ENCODE peak calls at places on chromosome 10, in five cellular contexts. A is kidney, B is GM23248, U is right cardiac atrium, S is upper lobe of right lung. N is an unnamed sample.

GRCh38 chr10:21265622-21266021 is 259.9 kb downstream of the SKIDA1 start:
- DNase-seq in A (no peak), B (peak), U (no peak), S (no peak), N (no peak)

GRCh38 chr10:106705576-106706526 is 458.7 kb downstream of the SORCS1 start:
- DNase-seq in A (no peak), B (peak), U (peak), S (no peak), N (no peak)

GRCh38 chr10:10831085-10831484 is 186.6 kb upstream of the CELF2 start:
- DNase-seq in A (no peak), B (peak), U (peak), S (peak), N (peak)

GRCh38 chr10:112952282-112952991 is 2.4 kb downstream of the TCF7L2 start:
- DNase-seq in A (peak), B (peak), U (peak), S (peak), N (no peak)

GRCh38 chr10:35497909-35498308 is 107.2 kb upstream of the GJD4 start:
- DNase-seq in A (no peak), B (no peak), U (no peak), S (no peak), N (no peak)

GRCh38 chr10:60611291-60611747 is 167.0 kb upstream of the CDK1 start:
- DNase-seq in A (no peak), B (peak), U (no peak), S (no peak), N (peak)

GRCh38 chr10:43024524-43024923 is 52.3 kb upstream of the RET start:
- DNase-seq in A (no peak), B (no peak), U (peak), S (no peak), N (no peak)

GRCh38 chr10:129032626-129033353 is 434.3 kb upstream of the MGMT start:
- DNase-seq in A (no peak), B (no peak), U (no peak), S (no peak), N (no peak)

DNA sequence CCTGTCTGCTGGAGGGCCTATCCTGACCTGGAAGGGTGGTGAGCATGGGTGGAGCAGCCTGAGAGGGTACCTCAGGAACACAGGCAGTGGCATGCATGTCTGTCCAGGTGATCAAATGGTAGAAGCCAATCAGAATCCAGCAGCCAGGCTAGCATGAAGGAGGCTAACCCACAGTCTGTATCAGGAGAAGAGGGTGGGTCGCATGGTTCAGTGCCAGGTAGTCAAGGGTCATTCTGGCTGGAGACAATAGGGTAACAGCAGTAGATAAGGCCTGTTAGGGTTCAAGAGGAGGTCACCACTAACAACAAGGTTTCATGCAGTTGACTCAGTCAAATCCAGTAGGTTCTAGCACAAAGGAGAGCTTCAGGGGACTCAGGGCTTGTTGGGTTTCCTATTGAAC is 10.4 kb downstream of the ALDH18A1 start:
- DNase-seq in A (no peak), B (no peak), U (no peak), S (no peak), N (no peak)
- H3K27ac ChIP-seq in A (no peak), B (no peak), U (no peak), S (no peak), N (no peak)

GRCh38 chr10:114856544-114857287 is 35.1 kb downstream of the FHIP2A start:
- DNase-seq in A (no peak), B (peak), U (no peak), S (no peak), N (no peak)

GRCh38 chr10:114852197-114852596 is 30.6 kb downstream of the FHIP2A start:
- DNase-seq in A (no peak), B (no peak), U (no peak), S (no peak), N (no peak)

GRCh38 chr10:114857922-114858629 is 36.5 kb downstream of the FHIP2A start:
- DNase-seq in A (no peak), B (no peak), U (no peak), S (no peak), N (no peak)

GRCh38 chr10:114859227-114859626 is 37.6 kb downstream of the FHIP2A start:
- DNase-seq in A (no peak), B (no peak), U (no peak), S (no peak), N (no peak)

GRCh38 chr10:114855776-114856543 is 34.4 kb downstream of the FHIP2A start:
- DNase-seq in A (no peak), B (peak), U (no peak), S (no peak), N (no peak)
- H3K27ac ChIP-seq in A (no peak), B (peak), U (no peak), S (no peak), N (peak)

DNA sequence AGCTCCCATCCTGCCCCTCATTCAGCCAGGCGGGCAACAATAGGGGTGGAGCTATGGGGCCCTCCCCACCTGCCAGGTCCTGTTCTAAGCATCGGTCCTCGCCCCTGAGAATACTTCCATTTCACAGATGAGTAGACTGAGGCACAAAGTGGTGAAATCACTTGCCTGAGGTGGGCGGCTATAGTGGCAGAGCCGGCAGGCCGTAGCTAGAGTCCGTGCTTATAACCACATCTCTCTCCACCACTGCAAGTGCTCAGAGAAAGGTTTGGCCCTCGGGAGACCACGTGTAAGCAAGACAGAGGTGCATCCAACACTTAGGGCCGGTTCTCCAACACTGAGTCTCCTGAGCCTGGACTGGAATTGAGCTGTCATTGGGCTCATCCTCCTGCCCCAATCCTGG is 145.8 kb upstream of the UNC5B start:
- DNase-seq in A (no peak), B (no peak), U (no peak), S (no peak), N (no peak)
- H3K27ac ChIP-seq in A (no peak), B (no peak), U (peak), S (no peak), N (no peak)

DNA sequence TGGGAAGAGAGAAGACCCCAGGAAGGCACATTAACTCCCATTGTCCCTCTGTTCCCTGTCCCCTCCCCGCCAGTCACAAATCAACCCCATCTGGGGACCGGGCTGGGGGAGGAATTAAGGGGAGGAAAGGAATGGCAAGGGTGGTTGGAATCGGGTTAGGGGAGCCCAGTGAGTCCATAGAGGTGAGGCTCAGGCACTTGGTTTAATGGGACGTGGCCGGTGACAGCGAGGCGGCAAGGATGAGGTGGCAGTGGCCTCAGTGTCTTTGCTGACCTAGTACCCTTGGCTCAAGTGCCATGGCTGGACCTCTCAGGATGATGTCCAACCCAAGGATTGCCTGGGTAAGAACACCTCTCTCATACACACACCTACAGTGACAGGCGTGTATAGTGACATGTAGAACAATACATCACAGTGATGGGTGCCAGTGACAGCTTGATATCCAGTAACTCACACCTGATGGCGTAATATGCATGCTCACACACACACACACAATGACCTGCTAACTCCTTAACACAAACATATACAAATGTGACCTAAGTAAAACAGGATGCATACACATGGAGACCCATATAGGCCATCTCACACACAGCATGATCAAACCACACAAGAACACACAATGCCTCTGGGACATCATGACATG is 12.3 kb downstream of the KCNIP2 start:
- DNase-seq in A (peak), B (no peak), U (no peak), S (no peak), N (peak)
- H3K27ac ChIP-seq in A (peak), B (peak), U (peak), S (peak), N (peak)

DNA sequence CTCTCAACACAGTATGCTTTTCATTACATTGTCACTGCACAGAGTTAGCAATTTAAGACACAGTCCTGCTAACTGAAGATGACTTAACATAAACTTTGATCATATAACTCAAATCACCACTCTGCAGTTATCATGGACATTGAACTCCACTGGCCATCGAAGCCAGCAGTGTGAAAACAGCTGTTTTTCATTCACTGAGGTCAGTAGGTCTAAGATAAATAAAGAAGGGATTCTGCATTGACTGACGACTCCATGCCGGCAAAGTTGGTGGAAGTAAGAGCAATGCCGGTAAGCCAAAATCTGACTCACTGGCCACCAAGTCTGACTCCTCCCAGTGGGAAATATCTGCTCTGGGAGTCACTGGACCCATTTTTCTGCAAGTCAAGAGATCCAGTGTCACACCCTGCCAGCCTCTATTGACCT is 449.9 kb upstream of the ANKRD30A start:
- DNase-seq in A (no peak), B (peak), U (no peak), S (no peak), N (no peak)
- H3K27ac ChIP-seq in A (no peak), B (peak), U (no peak), S (no peak), N (no peak)

GRCh38 chr10:4766449-4766848 is 59.6 kb upstream of the AKR1E2 start:
- DNase-seq in A (no peak), B (peak), U (no peak), S (no peak), N (no peak)
- H3K27ac ChIP-seq in A (no peak), B (peak), U (no peak), S (peak), N (peak)

DNA sequence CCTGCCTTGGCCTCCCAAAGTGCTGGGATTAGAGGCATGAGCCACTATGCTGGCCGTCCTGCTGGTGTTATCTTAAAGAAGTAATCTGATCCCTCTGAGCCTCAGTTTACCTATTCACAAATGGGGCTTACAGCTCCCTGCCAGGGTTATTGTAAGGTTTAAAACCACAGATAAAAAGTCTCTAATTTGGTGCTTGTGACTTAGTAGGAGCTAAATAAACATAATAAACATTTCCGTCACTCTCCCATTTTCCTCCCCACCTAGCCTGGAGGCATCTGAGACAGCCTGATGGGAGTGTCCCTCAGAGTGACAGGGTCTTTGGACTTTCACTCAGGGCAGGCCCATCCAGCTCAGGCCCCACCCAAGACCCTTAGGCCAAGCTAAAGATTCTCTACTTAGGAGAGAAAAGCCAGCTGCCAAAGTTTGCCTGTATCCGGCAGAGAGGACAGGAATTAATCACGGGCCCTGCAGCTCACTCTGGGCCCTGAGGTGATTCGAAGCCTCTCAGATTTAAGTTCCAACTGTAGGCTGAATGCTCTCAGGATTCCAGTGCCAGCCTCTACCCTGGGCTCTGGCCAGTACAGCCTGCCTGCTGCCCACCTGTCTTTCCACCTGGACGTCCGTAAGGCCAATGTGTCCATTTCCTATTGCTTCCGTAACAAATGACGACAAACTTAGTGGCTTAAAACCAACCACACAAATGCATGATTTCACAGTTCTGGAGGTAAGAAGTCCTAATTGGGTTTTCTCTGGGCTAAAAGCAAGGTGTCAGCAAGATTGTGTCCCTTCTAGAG is 21.8 kb upstream of the DUSP5 start:
- DNase-seq in A (peak), B (no peak), U (no peak), S (no peak), N (no peak)
- H3K27ac ChIP-seq in A (no peak), B (no peak), U (no peak), S (no peak), N (no peak)

DNA sequence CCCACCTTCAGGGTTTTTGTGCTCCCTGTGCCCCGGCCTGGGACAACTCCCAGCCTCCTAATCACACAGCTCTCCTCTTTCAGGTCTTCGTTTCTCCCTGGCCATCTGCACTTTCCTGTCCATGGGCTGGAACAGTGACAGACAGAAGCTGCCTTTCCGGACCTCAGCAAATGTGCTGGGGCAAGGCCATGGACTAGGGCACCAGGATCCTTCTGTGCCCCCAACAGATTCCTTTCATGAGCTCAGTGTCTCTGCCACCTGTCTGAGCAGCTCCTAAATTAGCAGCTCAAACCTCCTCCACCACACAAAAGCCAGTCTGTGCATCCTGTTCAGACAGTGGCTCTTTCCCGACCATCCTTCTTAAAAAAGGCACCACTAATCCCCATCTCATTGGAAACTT is 41.9 kb upstream of the FRMD4A start:
- DNase-seq in A (no peak), B (no peak), U (no peak), S (no peak), N (no peak)
- H3K27ac ChIP-seq in A (no peak), B (no peak), U (no peak), S (no peak), N (no peak)

GRCh38 chr10:97522071-97522470 is 23.3 kb downstream of the UBTD1 start:
- DNase-seq in A (no peak), B (no peak), U (no peak), S (no peak), N (no peak)
- H3K27ac ChIP-seq in A (peak), B (no peak), U (peak), S (peak), N (no peak)